ENCODE peak calls at places on chromosomes 16 and 17, in five cellular contexts. One of them, this sample, is unnamed.

GRCh38 chr17:15966183-15966878 is 21.4 kb downstream of the ADORA2B start:
- DNase-seq in ovary: no peak
- DNase-seq in transverse colon: peak; percentile 68
- DNase-seq in tibial nerve: no peak
- DNase-seq in SK-N-SH: no peak
- DNase-seq in this sample: no peak

GRCh38 chr16:19829844-19830703 is 54.6 kb downstream of the GPRC5B start:
- DNase-seq in ovary: no peak
- DNase-seq in transverse colon: no peak
- DNase-seq in tibial nerve: no peak
- DNase-seq in SK-N-SH: no peak
- DNase-seq in this sample: no peak

GRCh38 chr17:80169784-80170500 is at the start of gene CARD14:
- DNase-seq in ovary: no peak
- DNase-seq in transverse colon: peak; percentile 28
- DNase-seq in tibial nerve: no peak
- DNase-seq in SK-N-SH: peak; percentile 24
- DNase-seq in this sample: no peak

GRCh38 chr17:19331134-19331533 is 31.4 kb downstream of the B9D1 start:
- DNase-seq in ovary: peak; percentile 23
- DNase-seq in transverse colon: no peak
- DNase-seq in tibial nerve: no peak
- DNase-seq in SK-N-SH: no peak
- DNase-seq in this sample: no peak

GRCh38 chr16:50842013-50842505 is 100.2 kb downstream of the CYLD start:
- DNase-seq in ovary: no peak
- DNase-seq in transverse colon: no peak
- DNase-seq in tibial nerve: no peak
- DNase-seq in SK-N-SH: no peak
- DNase-seq in this sample: no peak

GRCh38 chr17:54626146-54626703 is 274.4 kb upstream of the TOM1L1 start:
- DNase-seq in ovary: no peak
- DNase-seq in transverse colon: no peak
- DNase-seq in tibial nerve: no peak
- DNase-seq in SK-N-SH: no peak
- DNase-seq in this sample: no peak

GRCh38 chr17:14843086-14843795 is 421.9 kb downstream of the PMP22 start:
- DNase-seq in ovary: no peak
- DNase-seq in transverse colon: no peak
- DNase-seq in tibial nerve: no peak
- DNase-seq in SK-N-SH: no peak
- DNase-seq in this sample: no peak

GRCh38 chr16:4316103-4316731 is 350 bp downstream of the GLIS2 start:
- DNase-seq in ovary: peak; percentile 65
- DNase-seq in transverse colon: no peak
- DNase-seq in tibial nerve: no peak
- DNase-seq in SK-N-SH: peak; percentile 78
- DNase-seq in this sample: no peak

GRCh38 chr17:15408803-15409202 is 58.6 kb downstream of the CDRT4 start:
- DNase-seq in ovary: no peak
- DNase-seq in transverse colon: no peak
- DNase-seq in tibial nerve: no peak
- DNase-seq in SK-N-SH: no peak
- DNase-seq in this sample: peak; percentile 21

GRCh38 chr17:67433248-67433924 is 56.3 kb downstream of the PITPNC1 start:
- DNase-seq in ovary: no peak
- DNase-seq in transverse colon: no peak
- DNase-seq in tibial nerve: no peak
- DNase-seq in SK-N-SH: no peak
- DNase-seq in this sample: no peak

GRCh38 chr17:67431210-67432015 is 54.3 kb downstream of the PITPNC1 start:
- DNase-seq in ovary: no peak
- DNase-seq in transverse colon: no peak
- DNase-seq in tibial nerve: no peak
- DNase-seq in SK-N-SH: no peak
- DNase-seq in this sample: peak; percentile 61

GRCh38 chr17:67438669-67439068 is 61.6 kb downstream of the PITPNC1 start:
- DNase-seq in ovary: no peak
- DNase-seq in transverse colon: no peak
- DNase-seq in tibial nerve: no peak
- DNase-seq in SK-N-SH: peak; percentile 72
- DNase-seq in this sample: no peak

GRCh38 chr17:67434061-67434525 is 57.0 kb downstream of the PITPNC1 start:
- DNase-seq in ovary: no peak
- DNase-seq in transverse colon: peak; percentile 33
- DNase-seq in tibial nerve: peak; percentile 32
- DNase-seq in SK-N-SH: no peak
- DNase-seq in this sample: no peak

GRCh38 chr17:67435122-67435521 is 58.0 kb downstream of the PITPNC1 start:
- DNase-seq in ovary: no peak
- DNase-seq in transverse colon: peak; percentile 40
- DNase-seq in tibial nerve: no peak
- DNase-seq in SK-N-SH: no peak
- DNase-seq in this sample: no peak
- TF ChIP-seq EP300 in ovary: no peak
- TF ChIP-seq EP300 in transverse colon: no peak
- TF ChIP-seq EP300 in tibial nerve: no peak
- TF ChIP-seq EP300 in SK-N-SH: no peak
- TF ChIP-seq EP300 in this sample: no peak

GRCh38 chr16:31052131-31052530 is 18.8 kb downstream of the STX4 start:
- DNase-seq in ovary: no peak
- DNase-seq in transverse colon: peak; percentile 36
- DNase-seq in tibial nerve: peak; percentile 54
- DNase-seq in SK-N-SH: no peak
- DNase-seq in this sample: peak; percentile 90
- TF ChIP-seq EP300 in ovary: no peak
- TF ChIP-seq EP300 in transverse colon: no peak
- TF ChIP-seq EP300 in tibial nerve: peak; percentile 32
- TF ChIP-seq EP300 in SK-N-SH: no peak
- TF ChIP-seq EP300 in this sample: no peak

DNA sequence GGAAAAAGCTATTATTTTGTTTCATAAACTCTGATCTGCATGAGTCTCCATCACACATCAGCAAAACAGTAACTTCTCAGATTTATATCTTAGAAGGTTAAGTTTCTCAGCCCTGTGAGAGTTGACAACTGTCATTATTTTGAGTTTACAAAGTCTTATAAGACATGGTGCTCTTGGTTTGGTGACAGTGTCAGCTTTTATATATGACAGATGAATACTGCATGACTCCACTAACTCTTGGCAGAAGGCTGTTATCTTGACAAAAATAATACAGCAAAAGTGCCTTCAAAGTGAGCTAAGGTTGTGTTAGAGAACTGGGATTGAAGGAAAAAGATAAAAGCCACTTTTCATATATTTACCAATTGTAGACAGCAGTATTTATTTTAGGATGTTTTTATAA is 528.4 kb upstream of the SOX9 start:
- DNase-seq in ovary: no peak
- DNase-seq in transverse colon: no peak
- DNase-seq in tibial nerve: no peak
- DNase-seq in SK-N-SH: no peak
- DNase-seq in this sample: no peak
- TF ChIP-seq EP300 in ovary: no peak
- TF ChIP-seq EP300 in transverse colon: no peak
- TF ChIP-seq EP300 in tibial nerve: no peak
- TF ChIP-seq EP300 in SK-N-SH: no peak
- TF ChIP-seq EP300 in this sample: no peak

GRCh38 chr16:69727916-69728270 is 1.5 kb upstream of the NQO1 start:
- DNase-seq in ovary: peak; percentile 39
- DNase-seq in transverse colon: no peak
- DNase-seq in tibial nerve: no peak
- DNase-seq in SK-N-SH: no peak
- DNase-seq in this sample: no peak

GRCh38 chr16:69724414-69724873 is 1.9 kb downstream of the NQO1 start:
- DNase-seq in ovary: no peak
- DNase-seq in transverse colon: no peak
- DNase-seq in tibial nerve: no peak
- DNase-seq in SK-N-SH: no peak
- DNase-seq in this sample: no peak

GRCh38 chr16:69724981-69725479 is 1.3 kb downstream of the NQO1 start:
- DNase-seq in ovary: no peak
- DNase-seq in transverse colon: no peak
- DNase-seq in tibial nerve: peak; percentile 13
- DNase-seq in SK-N-SH: no peak
- DNase-seq in this sample: no peak

GRCh38 chr16:69725480-69726312 is 664 bp downstream of the NQO1 start:
- DNase-seq in ovary: no peak
- DNase-seq in transverse colon: no peak
- DNase-seq in tibial nerve: no peak
- DNase-seq in SK-N-SH: no peak
- DNase-seq in this sample: no peak

DNA sequence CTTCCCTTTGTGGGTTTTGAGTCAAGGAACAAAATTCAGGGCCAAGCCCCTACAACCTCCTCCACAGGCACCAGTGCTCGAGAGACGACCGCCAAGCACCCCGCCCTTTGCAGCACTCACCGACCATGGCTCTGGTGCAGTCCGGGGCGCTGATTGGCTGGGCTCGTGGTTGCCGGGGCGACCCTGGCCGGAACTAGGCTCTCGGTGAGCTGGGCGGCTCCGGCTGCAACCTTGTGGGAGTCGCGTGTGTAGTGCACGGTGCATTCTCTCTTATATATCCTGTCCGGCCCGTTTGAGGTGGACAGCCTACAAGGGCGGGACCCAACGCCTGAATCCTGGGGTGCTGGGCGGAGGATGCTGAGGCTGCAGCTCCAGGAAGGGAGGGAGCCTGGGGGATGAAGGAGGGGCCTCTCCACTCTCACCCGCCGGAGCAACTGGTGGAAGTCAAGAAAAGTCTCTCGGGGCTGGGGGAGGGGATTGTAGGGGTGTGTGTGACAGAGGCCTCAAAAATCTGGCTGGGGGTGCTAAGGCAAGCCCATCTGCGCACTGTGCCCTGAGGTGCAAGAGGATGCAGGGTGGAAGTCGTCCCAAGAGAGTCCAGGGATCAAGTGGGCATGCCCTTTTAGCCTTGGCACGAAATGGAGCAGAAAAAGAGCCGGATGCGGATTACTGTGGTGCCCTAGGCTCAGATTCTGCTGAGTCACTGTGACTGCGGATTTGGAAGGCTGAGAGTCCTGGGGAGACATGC is at the start of gene NQO1:
- DNase-seq in ovary: peak; percentile 93
- DNase-seq in transverse colon: peak; percentile 96
- DNase-seq in tibial nerve: peak; percentile 84
- DNase-seq in SK-N-SH: peak; percentile 94
- DNase-seq in this sample: peak; percentile 95
- TF ChIP-seq EP300 in ovary: no peak
- TF ChIP-seq EP300 in transverse colon: no peak
- TF ChIP-seq EP300 in tibial nerve: peak; percentile 25
- TF ChIP-seq EP300 in SK-N-SH: no peak
- TF ChIP-seq EP300 in this sample: peak; percentile 62

GRCh38 chr17:3469529-3469928 is 2.1 kb downstream of the SPATA22 start:
- DNase-seq in ovary: no peak
- DNase-seq in transverse colon: peak; percentile 17
- DNase-seq in tibial nerve: no peak
- DNase-seq in SK-N-SH: no peak
- DNase-seq in this sample: no peak
- TF ChIP-seq EP300 in ovary: no peak
- TF ChIP-seq EP300 in transverse colon: no peak
- TF ChIP-seq EP300 in tibial nerve: no peak
- TF ChIP-seq EP300 in SK-N-SH: no peak
- TF ChIP-seq EP300 in this sample: no peak

GRCh38 chr17:68205251-68205807 is 42.5 kb upstream of the AMZ2 start:
- DNase-seq in ovary: peak; percentile 94
- DNase-seq in transverse colon: peak; percentile 93
- DNase-seq in tibial nerve: peak; percentile 93
- DNase-seq in SK-N-SH: peak; percentile 97
- DNase-seq in this sample: peak; percentile 91
- TF ChIP-seq EP300 in ovary: no peak
- TF ChIP-seq EP300 in transverse colon: no peak
- TF ChIP-seq EP300 in tibial nerve: peak; percentile 97
- TF ChIP-seq EP300 in SK-N-SH: no peak
- TF ChIP-seq EP300 in this sample: no peak

DNA sequence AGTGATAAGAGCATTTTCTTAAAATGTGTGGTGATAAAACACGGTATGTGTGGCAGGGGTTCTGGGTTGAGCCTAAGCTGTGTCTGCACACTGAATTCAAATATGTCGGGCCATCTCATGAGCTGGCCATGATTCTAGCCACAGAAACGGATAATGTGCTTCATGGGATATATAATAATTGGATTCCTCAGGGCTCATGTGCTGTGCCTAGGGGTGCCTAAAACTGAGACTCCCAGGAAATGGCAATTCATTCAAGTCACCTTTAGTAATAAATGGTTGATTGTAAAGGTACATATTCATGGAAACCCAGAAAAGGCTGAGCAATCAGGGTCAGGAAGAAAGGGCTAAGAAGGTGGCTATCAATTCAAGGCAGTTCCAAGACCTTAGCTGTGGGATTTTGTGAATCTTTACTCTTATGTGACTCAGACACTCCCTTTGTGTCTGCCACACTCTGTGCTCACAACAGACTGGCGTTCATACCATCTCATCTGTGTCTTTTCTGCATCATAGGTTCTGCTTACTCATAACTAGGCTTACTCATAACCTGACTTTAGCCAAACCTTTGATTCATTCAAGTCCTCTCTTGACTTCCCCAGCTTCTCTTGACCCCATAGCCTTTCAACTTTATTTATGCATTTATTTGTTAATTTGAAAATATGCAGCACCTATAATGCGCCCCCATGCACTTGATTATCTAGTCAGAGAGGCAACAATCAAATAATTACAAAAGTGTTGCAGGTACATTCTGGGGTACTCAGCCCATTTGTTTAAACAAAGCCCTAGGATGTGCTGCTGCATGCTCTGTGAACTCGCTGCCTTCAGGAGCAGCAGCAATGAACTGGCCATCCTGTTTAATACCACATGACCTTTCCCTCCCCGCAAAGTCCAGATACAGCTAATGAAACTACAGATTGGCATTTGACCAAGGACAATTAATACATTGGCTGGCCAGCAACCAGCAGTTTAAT is 28.4 kb upstream of the MED13 start:
- DNase-seq in ovary: no peak
- DNase-seq in transverse colon: no peak
- DNase-seq in tibial nerve: no peak
- DNase-seq in SK-N-SH: peak; percentile 59
- DNase-seq in this sample: peak; percentile 88
- TF ChIP-seq EP300 in ovary: no peak
- TF ChIP-seq EP300 in transverse colon: no peak
- TF ChIP-seq EP300 in tibial nerve: no peak
- TF ChIP-seq EP300 in SK-N-SH: peak; percentile 21
- TF ChIP-seq EP300 in this sample: no peak

GRCh38 chr16:85524630-85525463 is 88.3 kb upstream of the GSE1 start:
- DNase-seq in ovary: no peak
- DNase-seq in transverse colon: no peak
- DNase-seq in tibial nerve: peak; percentile 22
- DNase-seq in SK-N-SH: peak; percentile 71
- DNase-seq in this sample: no peak
- TF ChIP-seq EP300 in ovary: no peak
- TF ChIP-seq EP300 in transverse colon: no peak
- TF ChIP-seq EP300 in tibial nerve: peak; percentile 25
- TF ChIP-seq EP300 in SK-N-SH: no peak
- TF ChIP-seq EP300 in this sample: no peak

GRCh38 chr16:80899804-80900592 is 95.6 kb upstream of the CDYL2 start:
- DNase-seq in ovary: peak; percentile 76
- DNase-seq in transverse colon: peak; percentile 39
- DNase-seq in tibial nerve: peak; percentile 59
- DNase-seq in SK-N-SH: peak; percentile 68
- DNase-seq in this sample: no peak
- TF ChIP-seq EP300 in ovary: no peak
- TF ChIP-seq EP300 in transverse colon: no peak
- TF ChIP-seq EP300 in tibial nerve: no peak
- TF ChIP-seq EP300 in SK-N-SH: no peak
- TF ChIP-seq EP300 in this sample: no peak

This sample was measured in A549.